ENCODE peak calls at places on chromosomes 16 and 17, in seven cellular contexts. D is NCI-H1694 treated with DMSO at 0.1 percent for 48 hours; H is CD8-positive, alpha-beta memory T cell; B is H7; N is NCI-H748 treated with DMSO at 0.1 percent for 48 hours; A is HTR-8/SVneo; O is GM23248. Q is an unnamed sample.

GRCh38 chr17:15463363-15463762 is 4.1 kb downstream of the CDRT4 start:
- DNase-seq in D (no peak), H (no peak), B (no peak), N (no peak), A (peak; percentile 91), O (peak; percentile 78), Q (no peak)

GRCh38 chr16:29745126-29745852 is 501 bp downstream of the C16orf54 start:
- DNase-seq in D (no peak), H (peak; percentile 71), B (peak; percentile 70), N (no peak), A (no peak), O (no peak), Q (no peak)

GRCh38 chr17:28726912-28727726 is 1.1 kb upstream of the TLCD1 start:
- DNase-seq in D (peak; percentile 90), H (peak; percentile 83), B (peak; percentile 95), N (peak; percentile 98), A (peak; percentile 94), O (peak; percentile 95), Q (peak; percentile 86)

GRCh38 chr16:88619859-88620655 is 18.3 kb upstream of the IL17C start:
- DNase-seq in D (no peak), H (peak; percentile 96), B (no peak), N (no peak), A (no peak), O (no peak), Q (no peak)

GRCh38 chr16:20153444-20153843 is 79.8 kb upstream of the GPR139 start:
- DNase-seq in D (no peak), H (no peak), B (no peak), N (no peak), A (no peak), O (no peak), Q (no peak)

GRCh38 chr16:49116873-49117272 is 164.8 kb downstream of the CBLN1 start:
- DNase-seq in D (no peak), H (no peak), B (no peak), N (no peak), A (no peak), O (peak; percentile 2), Q (no peak)

GRCh38 chr16:72287646-72288045 is 115.7 kb upstream of the PMFBP1 start:
- DNase-seq in D (no peak), H (no peak), B (no peak), N (no peak), A (no peak), O (no peak), Q (no peak)

GRCh38 chr16:67198238-67198734 is 645 bp upstream of the ELMO3 start:
- DNase-seq in D (peak; percentile 9), H (no peak), B (peak; percentile 91), N (no peak), A (no peak), O (peak; percentile 65), Q (no peak)

GRCh38 chr17:58312021-58312630 is 16.5 kb downstream of the TSPOAP1 start:
- DNase-seq in D (no peak), H (no peak), B (peak; percentile 53), N (no peak), A (no peak), O (no peak), Q (no peak)

GRCh38 chr17:57186231-57187019 is 69.9 kb upstream of the MSI2 start:
- DNase-seq in D (peak; percentile 57), H (no peak), B (no peak), N (no peak), A (no peak), O (no peak), Q (no peak)

GRCh38 chr16:83070416-83071199 is 443.8 kb downstream of the CDH13 start:
- DNase-seq in D (no peak), H (no peak), B (no peak), N (no peak), A (no peak), O (no peak), Q (no peak)

GRCh38 chr17:79041041-79041570 is 17.1 kb downstream of the C1QTNF1 start:
- DNase-seq in D (no peak), H (no peak), B (no peak), N (no peak), A (no peak), O (no peak), Q (no peak)

GRCh38 chr17:80949451-80950421 is 41.9 kb upstream of the CHMP6 start:
- DNase-seq in D (peak; percentile 20), H (no peak), B (peak; percentile 84), N (no peak), A (no peak), O (no peak), Q (no peak)

GRCh38 chr16:52770828-52771227 is 223.9 kb upstream of the TOX3 start:
- DNase-seq in D (no peak), H (no peak), B (no peak), N (no peak), A (no peak), O (no peak), Q (no peak)

GRCh38 chr17:78538033-78538776 is 39.0 kb downstream of the DNAH17 start:
- DNase-seq in D (no peak), H (no peak), B (peak; percentile 45), N (no peak), A (no peak), O (no peak), Q (no peak)

GRCh38 chr17:72358465-72358864 is 237.6 kb downstream of the SOX9 start:
- DNase-seq in D (no peak), H (no peak), B (no peak), N (no peak), A (no peak), O (peak; percentile 84), Q (no peak)

Q was measured in foreskin melanocyte.